ENCODE peak calls at places on chromosome 3, in four cellular contexts. S is activated T-cell treated with anti-CD3 and anti-CD28 coated beads, Interleukin-2, amount 50 U/mL, for 1 hour; H is hippocampal formation; I is stimulated activated CD4-positive, alpha-beta T cell treated with anti-CD3 and anti-CD28 coated beads, Interleukin-1b, Interleukin-23, amount 100 ng/mL, for 1 hour. O is an unnamed sample.

GRCh38 chr3:15476378-15476777 is 45.1 kb downstream of the COLQ start:
- DNase-seq in S (no peak), H (peak; percentile 35), I (no peak), O (no peak)

GRCh38 chr3:186682734-186683133 is 16.9 kb downstream of the HRG start:
- DNase-seq in S (no peak), H (no peak), I (no peak), O (no peak)

GRCh38 chr3:25555695-25556094 is 109.0 kb downstream of the TOP2B start:
- DNase-seq in S (no peak), H (no peak), I (no peak), O (no peak)

GRCh38 chr3:183313331-183313730 is 60.3 kb downstream of the B3GNT5 start:
- DNase-seq in S (no peak), H (no peak), I (no peak), O (no peak)

GRCh38 chr3:185778821-185779220 is 46.0 kb downstream of the IGF2BP2 start:
- DNase-seq in S (no peak), H (no peak), I (no peak), O (no peak)

GRCh38 chr3:86867990-86868389 is 123.0 kb downstream of the VGLL3 start:
- DNase-seq in S (no peak), H (no peak), I (no peak), O (no peak)

GRCh38 chr3:108602249-108602934 is 12.9 kb downstream of the DZIP3 start:
- DNase-seq in S (peak; percentile 23), H (peak; percentile 53), I (no peak), O (no peak)

GRCh38 chr3:140704733-140705132 is 26.9 kb downstream of the TRIM42 start:
- DNase-seq in S (no peak), H (no peak), I (no peak), O (no peak)

GRCh38 chr3:178443634-178444033 is 92.6 kb upstream of the KCNMB2 start:
- DNase-seq in S (no peak), H (peak; percentile 10), I (no peak), O (no peak)

GRCh38 chr3:39469258-39469657 is 1.8 kb downstream of the MOBP start:
- DNase-seq in S (no peak), H (no peak), I (no peak), O (no peak)

GRCh38 chr3:150488867-150489266 is 57.4 kb downstream of the SERP1 start:
- DNase-seq in S (no peak), H (no peak), I (no peak), O (no peak)

GRCh38 chr3:127590282-127590592 is 296 bp downstream of the TPRA1 start:
- DNase-seq in S (no peak), H (no peak), I (no peak), O (no peak)

GRCh38 chr3:192224634-192225033 is 502.7 kb downstream of the FGF12 start:
- DNase-seq in S (no peak), H (no peak), I (no peak), O (no peak)

GRCh38 chr3:45333549-45333948 is 54.8 kb upstream of the LARS2 start:
- DNase-seq in S (no peak), H (peak; percentile 2), I (no peak), O (no peak)

GRCh38 chr3:191051037-191051436 is 148.0 kb upstream of the OSTN start:
- DNase-seq in S (no peak), H (peak; percentile 35), I (no peak), O (peak; percentile 36)

O was measured in SW480.